ENCODE peak calls at places on chromosomes 4 and X, in five cellular contexts. G is K562, Z is HepG2, L is GM12878, S is H1. N is an unnamed sample.

GRCh38 chrX:141936080-141936479 is 32.4 kb downstream of the MAGEC1 start:
- DNase-seq in G (peak; percentile 0), Z (no peak), L (no peak), S (no peak), N (no peak)

GRCh38 chr4:114052227-114052626 is 72.8 kb upstream of the ARSJ start:
- DNase-seq in G (no peak), Z (no peak), L (no peak), S (no peak), N (no peak)

GRCh38 chr4:1683903-1684755 is at the start of gene FAM53A:
- DNase-seq in G (peak; percentile 92), Z (peak; percentile 58), L (peak; percentile 36), S (peak; percentile 99), N (peak; percentile 85)

GRCh38 chr4:179586460-179586859 is 2144.2 kb upstream of the AGA start:
- DNase-seq in G (no peak), Z (no peak), L (no peak), S (no peak), N (no peak)

GRCh38 chr4:153643406-153644016 is 40.6 kb upstream of the TLR2 start:
- DNase-seq in G (peak; percentile 44), Z (peak; percentile 66), L (peak; percentile 50), S (no peak), N (peak; percentile 68)

GRCh38 chrX:133461226-133461625 is 45.9 kb upstream of the GPC4 start:
- DNase-seq in G (no peak), Z (no peak), L (no peak), S (no peak), N (no peak)

GRCh38 chrX:153057281-153057680 is 1.0 kb downstream of the PNMA3 start:
- DNase-seq in G (no peak), Z (no peak), L (no peak), S (no peak), N (no peak)

GRCh38 chrX:120358687-120359086 is 3.2 kb upstream of the ATP1B4 start:
- DNase-seq in G (no peak), Z (no peak), L (no peak), S (no peak), N (no peak)

GRCh38 chr4:153409412-153409811 is 56.7 kb upstream of the TMEM131L start:
- DNase-seq in G (peak; percentile 53), Z (no peak), L (no peak), S (no peak), N (no peak)

DNA sequence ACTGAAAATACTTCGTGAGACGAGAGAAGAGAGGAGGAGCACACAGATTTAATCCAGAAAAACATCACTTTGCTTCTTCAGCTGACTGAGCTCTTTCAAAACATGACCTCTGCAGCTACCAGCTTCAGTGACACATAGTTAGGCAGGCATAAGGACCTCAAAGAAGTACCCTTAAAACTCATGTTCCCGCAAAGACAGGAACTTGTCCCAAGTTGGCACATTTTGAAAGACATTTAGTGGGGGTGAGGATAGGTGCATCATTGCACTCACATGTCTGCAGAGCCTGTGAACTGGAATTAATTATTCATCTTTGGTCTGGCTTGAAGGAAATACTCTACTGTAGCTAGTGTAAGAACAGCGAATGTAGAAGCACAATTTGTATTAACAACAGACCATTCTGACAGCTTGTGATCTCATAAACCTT is 221.8 kb downstream of the MGST2 start:
- DNase-seq in G (no peak), Z (no peak), L (no peak), S (no peak), N (no peak)
- TF ChIP-seq GABPA in G (no peak), Z (no peak), L (no peak), S (no peak), N (no peak)

GRCh38 chr4:128579454-128579853 is 230.0 kb upstream of the JADE1 start:
- DNase-seq in G (no peak), Z (no peak), L (no peak), S (no peak), N (no peak)

GRCh38 chr4:128589384-128589957 is 220.0 kb upstream of the JADE1 start:
- DNase-seq in G (no peak), Z (peak; percentile 39), L (no peak), S (peak; percentile 33), N (no peak)

GRCh38 chr4:128587382-128587781 is 222.1 kb upstream of the JADE1 start:
- DNase-seq in G (no peak), Z (no peak), L (no peak), S (peak; percentile 6), N (no peak)

GRCh38 chr4:128582319-128582948 is 227.1 kb upstream of the JADE1 start:
- DNase-seq in G (peak; percentile 58), Z (no peak), L (no peak), S (no peak), N (no peak)

DNA sequence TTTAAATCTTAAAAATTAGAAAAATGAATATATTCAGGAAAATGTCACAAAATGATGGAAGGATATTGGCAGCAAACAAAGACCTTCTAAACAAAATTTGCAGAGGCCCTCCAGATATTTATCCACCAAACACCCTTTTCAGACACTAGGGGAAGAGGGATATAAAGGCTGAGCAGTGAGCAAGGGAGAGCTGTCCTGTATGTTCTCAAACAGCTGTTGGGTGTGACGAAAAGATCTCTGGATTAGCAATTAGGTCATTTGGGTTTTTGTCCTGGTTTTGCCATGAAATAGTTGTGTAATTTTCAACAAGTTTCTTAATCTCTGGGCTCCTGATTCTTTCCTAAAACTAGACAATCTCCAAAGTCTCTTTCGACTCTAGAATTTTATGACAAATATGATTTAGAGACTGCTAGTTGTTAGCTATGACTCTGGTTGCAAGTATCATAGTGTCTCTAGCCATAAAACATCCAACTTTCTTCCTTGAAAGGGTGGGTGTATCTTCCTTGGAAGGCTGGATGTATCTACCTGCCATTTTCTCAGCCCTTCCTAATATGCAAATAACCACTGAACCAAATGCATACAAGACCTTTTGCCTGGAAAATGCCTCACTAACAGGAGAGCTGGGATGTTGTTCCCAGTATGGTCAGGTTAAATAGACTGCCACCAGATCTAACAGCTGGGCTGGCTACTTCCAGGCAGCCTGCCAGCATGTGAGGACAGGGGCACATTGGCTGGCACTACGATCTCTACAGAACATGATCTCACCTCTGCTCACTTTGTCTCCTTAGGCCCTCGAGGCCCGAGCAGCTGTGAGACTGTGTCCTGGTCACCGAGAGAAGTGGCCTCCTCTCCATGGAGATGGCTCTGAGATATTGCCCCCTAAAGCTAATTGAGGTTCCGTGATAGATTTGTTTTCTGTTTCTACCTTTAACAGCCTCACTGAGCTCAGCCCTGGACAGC is 225.5 kb upstream of the JADE1 start:
- DNase-seq in G (no peak), Z (no peak), L (no peak), S (no peak), N (no peak)
- TF ChIP-seq GABPA in G (no peak), Z (no peak), L (no peak), S (no peak), N (no peak)

DNA sequence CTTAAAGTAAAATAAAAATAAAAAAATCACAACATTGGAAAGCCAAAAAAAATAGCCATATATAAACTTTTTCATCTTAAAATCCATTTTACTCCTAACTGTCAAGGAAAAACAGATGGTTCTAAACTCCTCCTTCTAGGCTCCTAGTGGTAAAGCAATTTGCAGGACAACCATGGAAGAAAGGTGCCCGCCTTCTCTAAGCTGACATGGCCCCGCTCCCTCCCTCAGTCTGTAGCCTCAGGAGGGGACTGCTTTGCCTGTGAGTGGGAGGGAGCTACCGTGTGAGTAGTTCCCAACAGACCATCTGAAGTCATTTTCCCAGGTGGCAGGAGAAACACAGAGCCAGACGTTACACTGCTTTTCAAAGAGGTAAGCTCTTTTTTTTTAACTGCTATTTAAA is 336.2 kb upstream of the FAT1 start:
- DNase-seq in G (no peak), Z (no peak), L (no peak), S (no peak), N (no peak)
- TF ChIP-seq GABPA in G (no peak), Z (no peak), L (no peak), S (no peak), N (no peak)

DNA sequence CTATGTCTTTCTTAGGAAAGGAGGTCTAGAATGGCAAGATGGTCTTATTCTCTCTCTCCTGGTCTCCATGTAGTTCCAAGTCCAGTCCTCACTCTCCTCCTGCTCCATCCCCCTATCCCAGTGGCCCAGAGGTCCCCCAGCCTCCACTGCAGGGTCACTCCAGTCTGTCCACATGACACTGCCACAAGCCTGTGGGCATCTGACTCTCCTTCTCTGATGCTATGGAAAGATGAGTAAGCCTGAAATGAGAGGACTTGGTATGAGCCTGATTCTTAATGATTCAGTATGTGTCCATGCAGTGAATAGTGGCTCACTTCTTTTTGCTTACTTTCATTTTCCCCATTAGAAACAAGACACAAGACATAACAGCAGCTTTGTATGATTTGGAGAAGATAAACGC is 516.8 kb upstream of the ADGRL3 start:
- DNase-seq in G (no peak), Z (no peak), L (no peak), S (no peak), N (no peak)
- TF ChIP-seq GABPA in G (no peak), Z (no peak), L (no peak), S (no peak), N (no peak)

DNA sequence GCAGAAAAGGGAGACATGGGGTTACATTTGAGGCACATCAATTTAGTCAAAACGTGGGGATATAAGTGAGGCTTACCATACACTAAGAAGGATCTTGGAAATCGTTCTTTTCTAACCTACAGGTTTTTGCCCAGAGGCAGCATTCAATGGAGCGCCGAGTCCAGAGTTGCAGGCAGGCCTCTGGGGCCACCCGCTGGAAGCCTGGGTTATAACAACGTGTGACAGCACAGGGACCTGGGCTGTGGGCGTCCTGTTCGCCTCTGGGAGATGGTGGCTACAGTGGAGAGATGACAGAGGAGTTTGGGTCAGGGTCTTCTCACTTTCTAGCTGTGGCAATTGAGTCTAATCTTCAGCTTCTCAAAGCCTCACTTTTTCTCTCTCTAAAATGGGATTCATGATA is 53.9 kb downstream of the ENPP6 start:
- DNase-seq in G (peak; percentile 49), Z (peak; percentile 26), L (no peak), S (peak; percentile 78), N (peak; percentile 11)
- TF ChIP-seq GABPA in G (no peak), Z (no peak), L (no peak), S (no peak), N (no peak)

GRCh38 chr4:26048378-26048882 is 134.4 kb downstream of the SMIM20 start:
- DNase-seq in G (no peak), Z (no peak), L (no peak), S (no peak), N (no peak)
- TF ChIP-seq GABPA in G (no peak), Z (no peak), L (no peak), S (no peak), N (no peak)